ENCODE peak calls at places on chromosomes 4 and X, in four cellular contexts. One of them, this sample, is unnamed.

GRCh38 chrX:14897042-14897441 is 23.8 kb downstream of the MOSPD2 start:
- DNase-seq in heart left ventricle: no peak
- DNase-seq in GM12865: no peak
- DNase-seq in epithelial cell of proximal tubule: no peak
- DNase-seq in this sample: no peak

GRCh38 chr4:6419452-6420028 is 52.9 kb downstream of the PPP2R2C start:
- DNase-seq in heart left ventricle: no peak
- DNase-seq in GM12865: no peak
- DNase-seq in epithelial cell of proximal tubule: no peak
- DNase-seq in this sample: no peak

GRCh38 chr4:110196871-110197420 is 1.5 kb downstream of the ELOVL6 start:
- DNase-seq in heart left ventricle: peak; percentile 48
- DNase-seq in GM12865: peak; percentile 78
- DNase-seq in epithelial cell of proximal tubule: no peak
- DNase-seq in this sample: peak; percentile 72

GRCh38 chr4:41524446-41524845 is 13.5 kb upstream of the LIMCH1 start:
- DNase-seq in heart left ventricle: no peak
- DNase-seq in GM12865: no peak
- DNase-seq in epithelial cell of proximal tubule: no peak
- DNase-seq in this sample: no peak

GRCh38 chr4:65495439-65495838 is 174.8 kb downstream of the EPHA5 start:
- DNase-seq in heart left ventricle: no peak
- DNase-seq in GM12865: no peak
- DNase-seq in epithelial cell of proximal tubule: no peak
- DNase-seq in this sample: no peak

GRCh38 chrX:87583679-87584078 is 66.1 kb downstream of the KLHL4 start:
- DNase-seq in heart left ventricle: no peak
- DNase-seq in GM12865: peak; percentile 1
- DNase-seq in epithelial cell of proximal tubule: no peak
- DNase-seq in this sample: no peak

GRCh38 chrX:140034916-140035315 is 69.6 kb upstream of the CXorf66 start:
- DNase-seq in heart left ventricle: no peak
- DNase-seq in GM12865: no peak
- DNase-seq in epithelial cell of proximal tubule: no peak
- DNase-seq in this sample: no peak

GRCh38 chr4:2395038-2395437 is 23.4 kb downstream of the ZFYVE28 start:
- DNase-seq in heart left ventricle: no peak
- DNase-seq in GM12865: no peak
- DNase-seq in epithelial cell of proximal tubule: peak; percentile 12
- DNase-seq in this sample: no peak

GRCh38 chr4:114734581-114734980 is 136.0 kb downstream of the UGT8 start:
- DNase-seq in heart left ventricle: no peak
- DNase-seq in GM12865: no peak
- DNase-seq in epithelial cell of proximal tubule: no peak
- DNase-seq in this sample: no peak

GRCh38 chr4:142480244-142480643 is 365.9 kb downstream of the INPP4B start:
- DNase-seq in heart left ventricle: no peak
- DNase-seq in GM12865: no peak
- DNase-seq in epithelial cell of proximal tubule: no peak
- DNase-seq in this sample: no peak

GRCh38 chr4:48194986-48195773 is 61.1 kb upstream of the TXK start:
- DNase-seq in heart left ventricle: no peak
- DNase-seq in GM12865: peak; percentile 47
- DNase-seq in epithelial cell of proximal tubule: no peak
- DNase-seq in this sample: no peak

GRCh38 chr4:13657016-13657415 is 29.5 kb upstream of the BOD1L1 start:
- DNase-seq in heart left ventricle: no peak
- DNase-seq in GM12865: no peak
- DNase-seq in epithelial cell of proximal tubule: no peak
- DNase-seq in this sample: no peak

GRCh38 chrX:139113682-139114081 is 402.2 kb upstream of the FGF13 start:
- DNase-seq in heart left ventricle: no peak
- DNase-seq in GM12865: no peak
- DNase-seq in epithelial cell of proximal tubule: no peak
- DNase-seq in this sample: no peak

GRCh38 chr4:38387348-38387747 is 276.7 kb upstream of the KLF3 start:
- DNase-seq in heart left ventricle: peak; percentile 58
- DNase-seq in GM12865: no peak
- DNase-seq in epithelial cell of proximal tubule: no peak
- DNase-seq in this sample: no peak

GRCh38 chr4:158936238-158936637 is 166.6 kb upstream of the RAPGEF2 start:
- DNase-seq in heart left ventricle: no peak
- DNase-seq in GM12865: no peak
- DNase-seq in epithelial cell of proximal tubule: no peak
- DNase-seq in this sample: no peak

GRCh38 chrX:17559728-17560379 is 177.4 kb upstream of the SCML1 start:
- DNase-seq in heart left ventricle: no peak
- DNase-seq in GM12865: no peak
- DNase-seq in epithelial cell of proximal tubule: no peak
- DNase-seq in this sample: no peak

GRCh38 chr4:143482753-143483362 is 30.6 kb upstream of the SMARCA5 start:
- DNase-seq in heart left ventricle: peak; percentile 23
- DNase-seq in GM12865: peak; percentile 54
- DNase-seq in epithelial cell of proximal tubule: peak; percentile 22
- DNase-seq in this sample: peak; percentile 5

GRCh38 chr4:183588169-183588675 is 70.8 kb downstream of the RWDD4 start:
- DNase-seq in heart left ventricle: no peak
- DNase-seq in GM12865: no peak
- DNase-seq in epithelial cell of proximal tubule: no peak
- DNase-seq in this sample: no peak

GRCh38 chr4:127846061-127846460 is 34.6 kb upstream of the PLK4 start:
- DNase-seq in heart left ventricle: no peak
- DNase-seq in GM12865: no peak
- DNase-seq in epithelial cell of proximal tubule: no peak
- DNase-seq in this sample: no peak

GRCh38 chrX:135698924-135699323 is 14.5 kb upstream of the CT45A1 start:
- DNase-seq in heart left ventricle: no peak
- DNase-seq in GM12865: no peak
- DNase-seq in epithelial cell of proximal tubule: no peak
- DNase-seq in this sample: no peak

GRCh38 chrX:135695471-135695870 is 18.0 kb upstream of the CT45A1 start:
- DNase-seq in heart left ventricle: no peak
- DNase-seq in GM12865: no peak
- DNase-seq in epithelial cell of proximal tubule: no peak
- DNase-seq in this sample: no peak

DNA sequence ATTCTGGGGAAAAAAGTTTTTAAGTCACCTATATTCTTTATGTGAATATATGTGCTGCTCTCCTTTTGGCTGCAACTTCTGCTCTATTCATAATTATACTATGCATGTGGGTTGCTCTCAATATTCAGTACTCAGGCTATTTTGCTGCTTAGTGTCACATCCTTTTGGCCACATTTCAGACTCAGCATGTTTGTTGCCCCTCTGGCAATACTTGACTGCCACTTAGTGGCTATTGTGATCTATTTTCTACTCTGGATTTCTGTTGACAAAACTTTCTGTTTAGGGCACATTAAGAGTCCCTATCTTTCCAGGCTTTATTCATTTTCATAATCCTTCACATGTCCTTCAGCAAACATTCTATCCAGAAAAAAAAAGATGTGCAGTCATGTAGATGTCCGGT is 15.8 kb upstream of the CT45A1 start:
- DNase-seq in heart left ventricle: no peak
- DNase-seq in GM12865: peak; percentile 1
- DNase-seq in epithelial cell of proximal tubule: no peak
- DNase-seq in this sample: no peak
- TF ChIP-seq CTCF in heart left ventricle: no peak
- TF ChIP-seq CTCF in GM12865: no peak
- TF ChIP-seq CTCF in epithelial cell of proximal tubule: no peak
- TF ChIP-seq CTCF in this sample: no peak

DNA sequence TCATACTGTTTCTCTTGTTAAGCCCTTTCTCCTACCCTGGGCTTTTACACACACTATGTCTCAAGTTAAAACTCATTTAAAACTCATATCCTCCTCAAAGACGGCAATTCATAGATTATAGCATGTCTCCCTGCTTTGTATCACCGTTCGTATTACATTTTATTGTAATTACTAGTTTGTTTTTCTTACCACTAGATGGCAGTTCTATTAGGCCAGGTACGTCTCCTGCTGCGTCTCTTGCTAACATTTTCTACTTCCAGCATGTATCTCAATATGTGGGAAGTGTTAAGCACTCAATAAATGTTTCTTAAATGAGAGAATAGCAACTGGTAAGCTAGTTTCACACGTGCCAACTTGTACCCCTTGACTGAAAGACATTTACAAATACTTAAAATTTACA is 450.3 kb upstream of the PCDH7 start:
- DNase-seq in heart left ventricle: no peak
- DNase-seq in GM12865: no peak
- DNase-seq in epithelial cell of proximal tubule: no peak
- DNase-seq in this sample: no peak
- TF ChIP-seq CTCF in heart left ventricle: no peak
- TF ChIP-seq CTCF in GM12865: no peak
- TF ChIP-seq CTCF in epithelial cell of proximal tubule: peak; percentile 21
- TF ChIP-seq CTCF in this sample: no peak

DNA sequence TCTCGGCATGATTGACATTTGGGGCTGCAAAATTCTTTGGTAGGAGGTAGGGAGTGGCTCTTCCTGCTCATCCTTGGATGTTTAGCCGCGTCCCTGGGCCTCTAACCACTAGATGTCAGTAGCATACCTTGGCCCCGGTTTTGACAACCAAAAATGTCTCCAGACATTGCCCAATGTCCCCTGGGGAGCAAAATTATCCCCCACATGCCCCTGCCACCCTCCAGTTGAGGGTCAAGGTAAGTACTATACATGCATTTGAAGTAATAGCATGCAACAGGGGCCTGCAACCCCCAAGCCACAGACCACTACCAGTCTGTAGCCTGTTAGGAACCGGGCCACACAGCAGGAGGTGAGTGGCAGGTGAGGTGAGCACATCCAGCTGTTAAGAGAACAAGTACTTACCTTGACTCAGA is 17.6 kb upstream of the KIAA1210 start:
- DNase-seq in heart left ventricle: no peak
- DNase-seq in GM12865: peak; percentile 8
- DNase-seq in epithelial cell of proximal tubule: no peak
- DNase-seq in this sample: peak; percentile 9
- TF ChIP-seq CTCF in heart left ventricle: peak; percentile 49
- TF ChIP-seq CTCF in GM12865: peak; percentile 30
- TF ChIP-seq CTCF in epithelial cell of proximal tubule: peak; percentile 67
- TF ChIP-seq CTCF in this sample: no peak

DNA sequence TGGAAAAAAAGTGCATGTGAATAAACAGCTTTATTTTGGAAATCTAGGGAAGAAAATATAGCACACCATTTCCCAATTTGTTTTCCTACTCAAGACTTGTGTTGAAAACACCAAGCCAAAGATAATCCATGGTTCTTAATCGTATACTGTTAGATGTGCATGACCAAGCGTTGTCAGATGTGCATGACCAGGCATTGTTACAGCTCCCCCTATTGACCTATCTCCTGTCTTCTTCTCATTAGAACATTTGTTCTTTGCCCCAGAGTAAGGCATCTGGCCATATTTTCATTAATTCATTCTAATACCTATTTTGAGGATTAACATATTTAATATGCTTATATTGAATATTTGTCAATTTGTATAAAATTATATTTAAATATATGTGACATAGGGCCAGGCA is 14.4 kb upstream of the VCX start:
- DNase-seq in heart left ventricle: no peak
- DNase-seq in GM12865: peak; percentile 7
- DNase-seq in epithelial cell of proximal tubule: no peak
- DNase-seq in this sample: no peak
- TF ChIP-seq CTCF in heart left ventricle: no peak
- TF ChIP-seq CTCF in GM12865: peak; percentile 13
- TF ChIP-seq CTCF in epithelial cell of proximal tubule: peak; percentile 50
- TF ChIP-seq CTCF in this sample: no peak

GRCh38 chrX:80812176-80812575 is 2.5 kb upstream of the BRWD3 start:
- DNase-seq in heart left ventricle: peak; percentile 19
- DNase-seq in GM12865: peak; percentile 66
- DNase-seq in epithelial cell of proximal tubule: no peak
- DNase-seq in this sample: peak; percentile 49
- TF ChIP-seq CTCF in heart left ventricle: no peak
- TF ChIP-seq CTCF in GM12865: peak; percentile 16
- TF ChIP-seq CTCF in epithelial cell of proximal tubule: peak; percentile 31
- TF ChIP-seq CTCF in this sample: no peak

DNA sequence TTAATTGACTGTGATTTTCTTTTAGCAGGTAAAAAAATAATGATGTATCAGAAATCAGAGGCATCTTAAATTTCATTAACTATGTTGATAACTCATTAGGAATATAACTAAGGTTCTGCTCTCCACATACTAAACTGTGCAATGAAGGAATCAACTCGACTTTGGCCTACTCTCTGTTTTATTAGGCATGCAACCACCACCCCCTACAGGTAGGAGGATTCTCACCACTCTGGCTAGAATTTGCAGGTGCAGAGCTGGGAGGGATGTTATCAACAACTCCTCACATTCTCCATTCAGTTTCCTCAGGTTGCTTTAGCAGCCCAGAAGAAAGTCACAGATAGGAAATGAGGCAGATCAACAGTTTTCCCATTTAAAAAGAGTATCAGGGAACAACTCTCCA is 160.1 kb downstream of the COX18 start:
- DNase-seq in heart left ventricle: no peak
- DNase-seq in GM12865: no peak
- DNase-seq in epithelial cell of proximal tubule: no peak
- DNase-seq in this sample: no peak
- TF ChIP-seq CTCF in heart left ventricle: peak; percentile 38
- TF ChIP-seq CTCF in GM12865: peak; percentile 5
- TF ChIP-seq CTCF in epithelial cell of proximal tubule: peak; percentile 69
- TF ChIP-seq CTCF in this sample: no peak

DNA sequence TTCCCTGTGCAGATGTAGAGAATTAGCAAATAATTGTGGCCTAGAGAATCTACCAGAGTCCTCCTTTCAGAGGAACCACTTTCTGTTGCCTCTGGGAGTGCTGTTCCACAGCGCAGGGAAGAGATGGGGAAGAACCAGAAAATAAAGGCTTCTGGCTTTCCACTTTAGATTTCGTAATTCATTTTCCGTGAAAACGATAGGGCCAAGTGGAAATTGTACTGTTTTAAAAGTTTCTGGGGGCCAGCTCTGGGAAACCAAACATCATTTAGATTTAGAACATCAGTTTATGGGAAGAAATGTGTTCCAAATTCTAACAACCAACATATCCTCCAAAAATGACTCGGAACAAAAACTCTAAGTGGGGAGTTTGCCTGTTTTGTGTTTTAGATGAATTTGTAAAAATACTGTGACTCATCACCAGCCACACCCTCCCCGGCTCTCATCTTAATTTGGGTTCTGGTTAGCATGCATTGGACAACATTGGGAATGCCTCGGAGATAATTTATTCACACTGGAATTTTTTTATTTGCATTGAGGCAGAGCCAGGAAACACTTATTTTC is 65.2 kb upstream of the LNX1 start:
- DNase-seq in heart left ventricle: no peak
- DNase-seq in GM12865: no peak
- DNase-seq in epithelial cell of proximal tubule: no peak
- DNase-seq in this sample: no peak
- TF ChIP-seq CTCF in heart left ventricle: peak; percentile 21
- TF ChIP-seq CTCF in GM12865: no peak
- TF ChIP-seq CTCF in epithelial cell of proximal tubule: peak; percentile 47
- TF ChIP-seq CTCF in this sample: no peak